ENCODE peak calls at places on chromosome 1, in four cellular contexts. J is WTC11, C is HepG2, L is K562. Y is an unnamed sample.

GRCh38 chr1:221887758-221888157 is 145.9 kb upstream of the DUSP10 start:
- DNase-seq in J (no peak), C (no peak), L (no peak), Y (no peak)

GRCh38 chr1:44503625-44504024 is 98.6 kb downstream of the RNF220 start:
- DNase-seq in J (no peak), C (no peak), L (no peak), Y (no peak)

GRCh38 chr1:248841702-248842395 is 3.8 kb downstream of the ZNF672 start:
- DNase-seq in J (peak; percentile 62), C (peak; percentile 42), L (no peak), Y (no peak)

GRCh38 chr1:196464545-196464944 is 143.7 kb downstream of the KCNT2 start:
- DNase-seq in J (no peak), C (no peak), L (no peak), Y (no peak)

GRCh38 chr1:60747321-60747720 is 335.0 kb upstream of the NFIA start:
- DNase-seq in J (no peak), C (no peak), L (no peak), Y (no peak)

GRCh38 chr1:8625981-8626898 is 191.2 kb downstream of the RERE start:
- DNase-seq in J (no peak), C (peak; percentile 78), L (peak; percentile 49), Y (no peak)

GRCh38 chr1:214018605-214019268 is 31.0 kb downstream of the PROX1 start:
- DNase-seq in J (no peak), C (no peak), L (no peak), Y (no peak)

GRCh38 chr1:40185951-40186864 is 25.0 kb downstream of the RLF start:
- DNase-seq in J (no peak), C (no peak), L (no peak), Y (no peak)

GRCh38 chr1:212455406-212456165 is 22.9 kb downstream of the NENF start:
- DNase-seq in J (peak; percentile 93), C (peak; percentile 58), L (peak; percentile 87), Y (peak; percentile 96)
- TF ChIP-seq ELF4 in J (no peak), C (no peak), L (no peak), Y (no peak)

DNA sequence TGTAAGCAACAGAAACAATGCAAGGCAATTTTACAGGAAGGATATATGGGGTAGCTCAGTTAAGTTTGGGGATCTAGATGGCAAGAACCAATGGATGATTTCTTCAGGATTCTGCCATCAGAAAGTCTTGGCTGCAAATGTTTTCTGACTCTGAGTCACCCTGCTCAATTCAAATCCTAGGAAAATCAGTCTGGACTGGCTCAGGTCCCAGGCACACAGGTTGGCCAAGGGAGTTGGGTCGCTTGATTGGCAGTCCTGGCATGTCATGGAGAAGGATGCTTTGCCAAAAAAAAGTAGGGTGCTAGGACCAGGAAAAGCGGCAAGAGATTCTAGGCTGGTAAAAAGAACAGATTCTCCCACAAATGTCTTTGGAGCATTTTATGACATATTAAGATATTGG is 28.9 kb upstream of the S1PR1 start:
- DNase-seq in J (no peak), C (no peak), L (no peak), Y (no peak)
- TF ChIP-seq ELF4 in J (no peak), C (no peak), L (no peak), Y (no peak)

GRCh38 chr1:172497230-172497629 is 35.7 kb upstream of the SUCO start:
- DNase-seq in J (peak; percentile 37), C (peak; percentile 52), L (no peak), Y (peak; percentile 21)
- TF ChIP-seq ELF4 in J (no peak), C (no peak), L (no peak), Y (no peak)

GRCh38 chr1:119713538-119714456 is 2.1 kb downstream of the PHGDH start:
- DNase-seq in J (peak; percentile 40), C (no peak), L (no peak), Y (peak; percentile 25)
- TF ChIP-seq ELF4 in J (no peak), C (no peak), L (no peak), Y (no peak)

GRCh38 chr1:3910769-3911520 is 10.9 kb upstream of the C1orf174 start:
- DNase-seq in J (peak; percentile 86), C (peak; percentile 57), L (peak; percentile 85), Y (peak; percentile 88)
- TF ChIP-seq ELF4 in J (no peak), C (no peak), L (no peak), Y (no peak)

DNA sequence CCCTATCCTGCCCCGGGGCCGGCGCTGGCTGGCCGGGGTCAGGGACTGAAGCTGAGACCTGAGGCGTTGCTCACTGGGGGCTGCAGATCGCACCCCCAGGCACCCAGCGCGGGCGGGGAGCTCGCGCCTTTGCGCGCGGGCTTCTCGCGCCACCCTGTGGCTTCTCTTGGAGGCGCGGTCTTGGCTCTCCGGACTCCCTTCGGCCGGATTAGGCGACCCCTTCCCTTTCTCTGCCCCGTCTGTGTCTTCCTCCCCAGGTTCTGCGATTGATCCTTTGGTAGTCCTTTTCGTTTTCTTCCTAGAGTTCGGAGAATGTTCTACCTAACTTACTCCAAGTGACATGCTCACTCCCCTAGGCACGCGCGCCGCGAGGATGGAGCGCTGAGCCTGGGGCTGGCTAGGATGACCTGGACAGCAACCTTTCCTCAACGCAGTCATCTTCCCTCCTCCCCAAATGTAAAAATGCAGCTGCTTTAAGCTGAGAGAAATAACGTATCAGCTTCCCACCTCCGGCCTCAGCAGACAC is 489 bp upstream of the NTRK1 start:
- DNase-seq in J (peak; percentile 76), C (no peak), L (peak; percentile 80), Y (peak; percentile 86)
- TF ChIP-seq ELF4 in J (no peak), C (no peak), L (no peak), Y (no peak)

GRCh38 chr1:93448292-93448982 is 519 bp downstream of the FNBP1L start:
- DNase-seq in J (peak; percentile 76), C (peak; percentile 26), L (peak; percentile 62), Y (peak; percentile 56)
- TF ChIP-seq ELF4 in J (no peak), C (no peak), L (no peak), Y (no peak)